ENCODE peak calls at places on chromosomes 12 and 14, in ten cellular contexts. V is GM13976; H is dorsolateral prefrontal cortex; M is SJSA1; C is CD4-positive, CD25-positive, alpha-beta regulatory T cell; S is stimulated activated CD8-positive, alpha-beta memory T cell treated with anti-CD3 and anti-CD28 coated beads, Interleukin-7, amount 100 ng/mL, for 1 hour; Y is H54; R is endothelial cell; O is LHCN-M2; K is left ventricle myocardium inferior. L is an unnamed sample.

GRCh38 chr12:76790564-76791552 is 26.9 kb downstream of the ZDHHC17 start:
- DNase-seq in H (no peak), R (no peak), S (no peak), O (peak; percentile 29), V (peak; percentile 40), M (peak; percentile 15), K (no peak), C (peak; percentile 40), Y (no peak), L (no peak)

GRCh38 chr14:102717211-102717610 is 60.0 kb upstream of the TRAF3 start:
- DNase-seq in V (no peak), S (no peak), K (no peak), C (peak; percentile 8), R (no peak), Y (no peak), M (no peak), O (peak; percentile 78), H (no peak), L (no peak)

GRCh38 chr14:73695997-73696396 is 18.2 kb downstream of the PNMA1 start:
- DNase-seq in Y (no peak), M (no peak), R (no peak), K (no peak), H (no peak), O (no peak), S (no peak), C (peak; percentile 26), V (peak; percentile 41), L (no peak)

GRCh38 chr14:38931969-38932652 is 170.9 kb downstream of the SEC23A start:
- DNase-seq in S (no peak), Y (no peak), K (no peak), R (no peak), H (no peak), M (no peak), V (no peak), C (no peak), O (no peak), L (no peak)

GRCh38 chr12:46508651-46509050 is 136.1 kb upstream of the SLC38A2 start:
- DNase-seq in K (no peak), M (peak; percentile 54), C (no peak), S (no peak), Y (no peak), H (no peak), O (no peak), V (no peak), R (no peak), L (no peak)

GRCh38 chr12:1174659-1175058 is 183.6 kb downstream of the ERC1 start:
- DNase-seq in V (no peak), R (no peak), Y (no peak), S (no peak), H (no peak), C (no peak), O (no peak), M (no peak), K (no peak), L (no peak)

GRCh38 chr14:73610692-73611091 is 1.6 kb upstream of the ACOT6 start:
- DNase-seq in V (no peak), R (no peak), Y (no peak), H (peak; percentile 40), C (no peak), M (no peak), K (no peak), S (no peak), O (peak; percentile 65), L (no peak)

GRCh38 chr12:75786071-75786470 is 245.5 kb downstream of the PHLDA1 start:
- DNase-seq in K (no peak), R (no peak), S (no peak), C (no peak), Y (no peak), H (no peak), M (no peak), V (no peak), O (no peak), L (no peak)

GRCh38 chr12:109710747-109711595 is 2.7 kb upstream of the FAM222A start:
- DNase-seq in O (no peak), H (no peak), M (no peak), Y (peak; percentile 88), K (no peak), S (no peak), R (no peak), C (no peak), V (no peak), L (no peak)

GRCh38 chr14:74980746-74981661 is 21.7 kb upstream of the EIF2B2 start:
- DNase-seq in M (peak; percentile 6), C (no peak), R (no peak), K (no peak), O (peak; percentile 98), S (no peak), Y (peak; percentile 60), H (no peak), V (peak; percentile 25), L (no peak)

GRCh38 chr12:31317471-31318397 is 8.2 kb downstream of the SINHCAF start:
- DNase-seq in H (no peak), S (no peak), O (no peak), Y (no peak), C (peak; percentile 57), V (no peak), M (peak; percentile 47), K (no peak), R (no peak), L (no peak)

GRCh38 chr12:93594766-93595165 is 22.3 kb downstream of the SOCS2 start:
- DNase-seq in Y (no peak), O (no peak), C (no peak), V (no peak), K (no peak), S (no peak), M (no peak), H (no peak), R (no peak), L (no peak)

GRCh38 chr12:86597431-86597830 is 341.2 kb upstream of the MGAT4C start:
- DNase-seq in Y (no peak), V (no peak), R (no peak), H (no peak), C (no peak), O (no peak), M (no peak), K (no peak), S (no peak), L (no peak)

GRCh38 chr12:66409195-66409871 is 107.0 kb downstream of the HELB start:
- DNase-seq in H (no peak), O (peak; percentile 53), Y (no peak), V (no peak), K (no peak), C (peak; percentile 60), S (no peak), R (peak; percentile 46), M (peak; percentile 53), L (no peak)

GRCh38 chr12:132194556-132194955 is 50.3 kb downstream of the NOC4L start:
- DNase-seq in H (no peak), Y (no peak), R (no peak), O (no peak), C (no peak), K (no peak), S (no peak), M (no peak), V (no peak), L (no peak)

GRCh38 chr14:68784995-68785816 is 7.7 kb downstream of the ZFP36L1 start:
- DNase-seq in C (no peak), H (no peak), R (no peak), V (no peak), Y (no peak), S (no peak), M (no peak), O (peak; percentile 90), K (no peak), L (no peak)

GRCh38 chr14:49959822-49960408 is 67.0 kb downstream of the ARF6 start:
- DNase-seq in C (no peak), R (no peak), Y (no peak), V (peak; percentile 47), M (no peak), K (no peak), S (no peak), O (no peak), H (no peak), L (no peak)

GRCh38 chr12:111768159-111768895 is 1.6 kb downstream of the ALDH2 start:
- DNase-seq in O (no peak), Y (no peak), M (no peak), R (no peak), H (no peak), V (no peak), C (no peak), S (no peak), K (no peak), L (no peak)

GRCh38 chr12:117892441-117892840 is 76.3 kb downstream of the KSR2 start:
- DNase-seq in H (no peak), Y (no peak), O (no peak), V (no peak), C (no peak), M (no peak), S (no peak), K (no peak), R (no peak), L (no peak)

GRCh38 chr12:81819991-81820633 is 61.0 kb upstream of the PPFIA2 start:
- DNase-seq in Y (no peak), R (no peak), C (no peak), V (no peak), O (no peak), H (no peak), M (peak; percentile 53), S (no peak), K (no peak), L (no peak)

GRCh38 chr14:64645220-64645891 is 58.9 kb upstream of the PLEKHG3 start:
- DNase-seq in C (no peak), O (peak; percentile 81), V (no peak), K (no peak), S (no peak), M (peak; percentile 94), H (no peak), Y (peak; percentile 42), R (peak; percentile 22), L (no peak)

GRCh38 chr14:30759172-30760125 is 114.9 kb upstream of the COCH start:
- DNase-seq in S (no peak), V (no peak), M (no peak), K (no peak), H (no peak), O (no peak), C (no peak), Y (no peak), R (no peak), L (no peak)